ENCODE peak calls at places on chromosomes 3 and 15, in four cellular contexts. Y is HepG2, M is A549, P is NB4. S is an unnamed sample.

GRCh38 chr3:101890716-101891115 is 41.4 kb downstream of the NFKBIZ start:
- DNase-seq in Y (no peak), M (no peak), P (no peak), S (no peak)

GRCh38 chr3:99176169-99176964 is 274.9 kb upstream of the DCBLD2 start:
- DNase-seq in Y (no peak), M (no peak), P (no peak), S (no peak)

GRCh38 chr15:73691398-73691797 is 7.2 kb downstream of the CD276 start:
- DNase-seq in Y (no peak), M (no peak), P (peak; percentile 9), S (no peak)

GRCh38 chr3:194220776-194221735 is 85.1 kb downstream of the HES1 start:
- DNase-seq in Y (no peak), M (no peak), P (no peak), S (no peak)

GRCh38 chr3:172132159-172132586 is 92.8 kb downstream of the FNDC3B start:
- DNase-seq in Y (no peak), M (no peak), P (no peak), S (no peak)

GRCh38 chr3:120567370-120568197 is 28.6 kb upstream of the NDUFB4 start:
- DNase-seq in Y (peak; percentile 11), M (no peak), P (peak; percentile 53), S (no peak)

GRCh38 chr3:20729185-20729584 is 543.2 kb upstream of the SGO1 start:
- DNase-seq in Y (no peak), M (no peak), P (no peak), S (no peak)

GRCh38 chr3:26438325-26438940 is 184.1 kb upstream of the LRRC3B start:
- DNase-seq in Y (no peak), M (no peak), P (no peak), S (no peak)

GRCh38 chr3:58434990-58435389 is 1.4 kb upstream of the PDHB start:
- DNase-seq in Y (peak; percentile 6), M (no peak), P (no peak), S (no peak)

DNA sequence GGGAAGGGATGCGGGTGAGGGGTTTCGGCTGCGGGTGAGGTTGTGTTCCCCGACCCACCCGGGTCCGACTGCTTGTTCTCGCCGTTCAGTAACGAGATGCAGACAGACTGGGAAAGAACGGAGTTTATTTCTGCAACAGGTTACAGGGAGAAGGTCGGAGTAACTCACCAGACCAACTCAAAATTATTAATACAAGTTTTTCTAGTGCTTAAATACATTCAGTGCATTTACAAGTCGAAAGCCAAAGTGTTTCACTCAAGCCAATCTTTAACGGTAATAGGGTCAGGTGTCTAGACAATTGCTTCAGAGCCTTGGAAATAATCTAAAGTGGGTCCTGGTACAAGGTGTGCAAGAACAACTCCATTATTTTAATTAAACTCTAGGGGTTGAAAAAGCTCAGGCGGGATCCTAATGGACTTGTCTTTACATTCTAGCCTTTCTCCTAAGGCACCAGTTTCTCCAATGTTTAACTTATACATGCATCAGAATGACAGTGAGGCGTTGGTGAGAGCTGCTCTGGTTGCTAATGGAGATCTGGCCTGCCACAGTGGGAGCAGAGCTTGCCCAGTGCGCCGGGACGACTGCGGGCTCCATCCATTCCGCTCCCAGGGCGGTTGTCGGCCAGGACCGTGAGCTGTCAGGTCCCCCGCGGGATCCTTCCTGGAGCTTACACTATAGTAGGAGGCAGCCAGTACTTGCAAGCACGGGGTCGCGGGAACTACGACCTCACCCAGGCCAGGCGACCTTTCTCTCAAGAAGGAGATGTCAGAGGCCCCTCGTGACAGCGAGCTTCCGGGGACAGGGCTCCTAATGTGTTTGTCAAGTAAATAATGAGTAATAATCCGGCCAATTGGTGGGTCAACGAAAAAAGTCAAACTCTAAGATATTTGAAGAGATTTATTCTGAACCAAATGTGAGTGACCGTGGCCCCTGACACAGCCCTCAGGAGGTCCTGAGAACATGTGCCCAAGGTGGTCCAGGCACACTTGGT is 836 bp upstream of the HIGD1A start:
- DNase-seq in Y (peak; percentile 82), M (no peak), P (no peak), S (peak; percentile 79)
- TF ChIP-seq POLR2A in Y (peak; percentile 48), M (no peak), P (no peak), S (no peak)

GRCh38 chr15:43828061-43828657 is 1.4 kb downstream of the WDR76 start:
- DNase-seq in Y (no peak), M (no peak), P (peak; percentile 24), S (no peak)

GRCh38 chr15:43824302-43825246 is at the start of gene MFAP1:
- DNase-seq in Y (peak; percentile 93), M (peak; percentile 90), P (peak; percentile 97), S (peak; percentile 97)

GRCh38 chr15:43821505-43821904 is 3.0 kb downstream of the MFAP1 start:
- DNase-seq in Y (no peak), M (no peak), P (no peak), S (no peak)

GRCh38 chr15:43826029-43826507 is 734 bp upstream of the WDR76 start:
- DNase-seq in Y (no peak), M (no peak), P (no peak), S (no peak)
- TF ChIP-seq CTCF in Y (no peak), M (no peak), P (no peak), S (no peak)

GRCh38 chr3:106256249-106256957 is 387.6 kb upstream of the CBLB start:
- DNase-seq in Y (no peak), M (no peak), P (no peak), S (peak; percentile 28)
- TF ChIP-seq POLR2A in Y (no peak), M (no peak), P (no peak), S (no peak)

GRCh38 chr3:139577899-139578298 is 38.4 kb upstream of the RBP1 start:
- DNase-seq in Y (no peak), M (no peak), P (no peak), S (no peak)

GRCh38 chr3:139572847-139573672 is 33.5 kb upstream of the RBP1 start:
- DNase-seq in Y (no peak), M (no peak), P (peak; percentile 66), S (peak; percentile 34)

GRCh38 chr3:139571744-139572143 is 32.2 kb upstream of the RBP1 start:
- DNase-seq in Y (no peak), M (no peak), P (no peak), S (no peak)

GRCh38 chr3:139578783-139579182 is 39.2 kb upstream of the RBP1 start:
- DNase-seq in Y (no peak), M (no peak), P (no peak), S (no peak)

DNA sequence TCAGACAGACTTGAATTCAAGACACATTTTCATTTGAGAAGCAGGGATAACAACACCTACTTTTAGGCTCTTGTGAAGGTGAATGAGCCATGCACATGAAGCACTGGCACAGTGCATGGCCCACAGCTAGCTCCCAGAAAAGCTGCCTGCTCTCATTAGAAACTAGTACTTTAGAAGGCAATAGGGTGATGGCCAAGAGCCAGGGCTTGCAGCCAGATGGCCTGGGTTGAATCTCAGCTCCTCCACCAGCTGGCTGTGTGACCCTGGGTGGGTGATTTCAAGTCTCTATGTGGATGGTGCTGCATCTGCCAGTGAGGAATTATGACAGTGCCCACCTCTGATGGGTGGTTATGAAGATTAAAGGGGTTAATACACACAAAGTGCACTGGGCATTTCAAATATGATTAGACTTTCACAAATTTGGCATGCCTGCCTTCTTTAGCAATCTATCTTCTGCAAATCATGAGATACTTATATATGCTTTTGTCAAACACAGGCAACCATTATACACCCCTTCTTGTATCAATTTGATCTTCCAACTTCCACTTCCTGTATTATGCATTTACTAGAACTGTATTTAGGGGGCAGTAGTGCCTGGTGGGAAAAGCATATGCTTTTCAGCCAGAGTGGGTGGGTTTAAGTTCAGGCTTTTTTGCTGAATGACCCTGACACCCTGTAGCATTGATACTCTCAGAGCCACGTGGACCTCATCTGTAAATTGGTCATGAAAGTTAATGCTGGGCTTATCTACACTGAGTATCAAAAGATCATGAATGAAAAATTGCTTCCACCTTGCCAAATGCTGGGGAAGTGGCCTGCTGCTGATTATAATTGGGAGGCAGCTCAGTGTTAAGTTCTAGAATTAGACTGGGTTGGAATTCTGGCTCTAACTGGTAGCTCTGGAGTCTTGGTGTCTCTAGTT is 34.7 kb upstream of the RBP1 start:
- DNase-seq in Y (no peak), M (no peak), P (no peak), S (no peak)
- TF ChIP-seq CTCF in Y (no peak), M (no peak), P (no peak), S (no peak)

DNA sequence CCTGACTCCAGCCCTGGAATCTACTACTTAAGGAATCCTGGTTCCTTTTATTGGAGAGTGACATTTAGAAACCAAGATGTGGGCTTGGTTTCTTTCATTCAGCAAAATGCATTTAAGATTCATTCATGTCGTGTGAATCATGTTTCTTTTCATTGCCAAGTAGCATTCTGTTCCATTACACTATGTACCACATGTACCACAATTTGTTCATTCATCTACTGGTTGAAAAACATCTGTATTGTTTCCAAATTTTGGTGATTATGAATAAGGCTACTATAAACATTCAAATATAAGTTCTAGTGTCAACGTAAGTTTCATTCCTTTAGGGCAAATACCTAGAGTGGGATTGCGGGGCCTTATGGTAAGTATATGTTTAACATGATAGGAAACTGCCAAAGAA is 264.2 kb downstream of the VPS13C start:
- DNase-seq in Y (no peak), M (no peak), P (no peak), S (no peak)
- TF ChIP-seq POLR2A in Y (no peak), M (no peak), P (no peak), S (no peak)

GRCh38 chr3:70716832-70717231 is 404.4 kb upstream of the MDFIC2 start:
- DNase-seq in Y (no peak), M (no peak), P (peak; percentile 3), S (no peak)
- TF ChIP-seq CTCF in Y (peak; percentile 22), M (peak; percentile 57), P (no peak), S (no peak)